ENCODE peak calls at places on chromosomes 5 and 9, in four cellular contexts. B, M, G and R are unnamed samples.
A peak's percentile ranks its signal among the peaks of the same experiment; 100 is the strongest.

GRCh38 chr5:84729326-84729725 is 344.6 kb upstream of the EDIL3 start:
- DNase-seq in G (no peak), B (peak; percentile 33), M (peak; percentile 59), R (peak; percentile 20)

GRCh38 chr5:5139358-5140050 is 626 bp upstream of the ADAMTS16 start:
- DNase-seq in M (no peak), G (no peak), B (no peak), R (no peak)

GRCh38 chr9:121206516-121207370 is 5.1 kb upstream of the RAB14 start:
- DNase-seq in B (no peak), M (no peak), G (no peak), R (peak; percentile 44)

GRCh38 chr5:107809201-107810034 is 138.7 kb upstream of the EFNA5 start:
- DNase-seq in G (no peak), M (no peak), B (peak; percentile 38), R (no peak)

GRCh38 chr5:115033861-115034260 is 135.8 kb downstream of the TRIM36 start:
- DNase-seq in B (no peak), M (no peak), G (peak; percentile 6), R (no peak)

GRCh38 chr9:81557957-81558791 is 131.2 kb downstream of the TLE1 start:
- DNase-seq in B (peak; percentile 99), G (no peak), M (peak; percentile 98), R (peak; percentile 84)

GRCh38 chr5:93058309-93058708 is 522.7 kb downstream of the NR2F1-AS1 start:
- DNase-seq in B (peak; percentile 97), G (no peak), M (peak; percentile 70), R (peak; percentile 65)

GRCh38 chr9:89010056-89010455 is 18.8 kb downstream of the S1PR3 start:
- DNase-seq in M (no peak), B (no peak), G (no peak), R (no peak)

GRCh38 chr9:114261987-114262386 is 60.9 kb upstream of the ORM1 start:
- DNase-seq in M (no peak), B (no peak), G (no peak), R (no peak)

GRCh38 chr5:174550026-174550425 is 174.4 kb upstream of the MSX2 start:
- DNase-seq in B (no peak), G (no peak), M (no peak), R (no peak)

GRCh38 chr5:199821-200645 is 8.7 kb downstream of the LRRC14B start:
- DNase-seq in M (no peak), G (no peak), B (no peak), R (no peak)

GRCh38 chr9:14340994-14341393 is 27.1 kb upstream of the NFIB start:
- DNase-seq in G (no peak), B (no peak), M (no peak), R (no peak)

GRCh38 chr9:88660611-88661010 is 125.6 kb downstream of the NXNL2 start:
- DNase-seq in B (peak; percentile 52), M (peak; percentile 53), G (no peak), R (peak; percentile 62)

GRCh38 chr9:133107245-133107722 is 13.8 kb downstream of the RALGDS start:
- DNase-seq in B (no peak), G (no peak), M (no peak), R (no peak)

GRCh38 chr5:66826263-66826662 is 230.1 kb downstream of the MAST4 start:
- DNase-seq in B (no peak), M (no peak), G (no peak), R (no peak)

GRCh38 chr5:115459844-115460243 is 84.7 kb downstream of the FEM1C start:
- DNase-seq in M (peak; percentile 76), G (no peak), B (peak; percentile 60), R (no peak)

GRCh38 chr5:34621280-34622045 is 34.7 kb upstream of the RAI14 start:
- DNase-seq in B (no peak), M (peak; percentile 68), G (no peak), R (peak; percentile 44)

GRCh38 chr9:129888085-129888808 is 53.0 kb downstream of the USP20 start:
- DNase-seq in B (no peak), G (peak; percentile 95), M (no peak), R (no peak)

GRCh38 chr5:97618721-97619120 is 435.7 kb upstream of the RIOK2 start:
- DNase-seq in M (no peak), G (no peak), B (no peak), R (no peak)

GRCh38 chr9:131017067-131017466 is 8.1 kb downstream of the LAMC3 start:
- DNase-seq in M (no peak), G (no peak), B (no peak), R (no peak)

GRCh38 chr5:6820851-6821479 is 107.7 kb downstream of the TENT4A start:
- DNase-seq in M (peak; percentile 2), B (peak; percentile 4), G (no peak), R (peak; percentile 16)

GRCh38 chr5:13662646-13663045 is 281.8 kb downstream of the DNAH5 start:
- DNase-seq in M (peak; percentile 10), B (no peak), G (no peak), R (peak; percentile 0)

GRCh38 chr9:134010774-134011173 is 14.5 kb upstream of the BRD3OS start:
- DNase-seq in G (no peak), B (no peak), M (no peak), R (no peak)

GRCh38 chr9:109789582-109790360 is 9.8 kb downstream of the PALM2AKAP2 start:
- DNase-seq in G (no peak), M (no peak), B (no peak), R (no peak)

GRCh38 chr9:19138084-19138483 is 10.8 kb upstream of the PLIN2 start:
- DNase-seq in M (no peak), B (no peak), G (no peak), R (no peak)

GRCh38 chr9:137299938-137300337 is 2.1 kb downstream of the NRARP start:
- DNase-seq in B (no peak), G (no peak), M (no peak), R (peak; percentile 44)

GRCh38 chr5:1523793-1524480 is at the start of gene LPCAT1:
- DNase-seq in M (peak; percentile 63), B (peak; percentile 63), G (peak; percentile 86), R (peak; percentile 72)

GRCh38 chr9:32738501-32739172 is 44.7 kb upstream of the TMEM215 start:
- DNase-seq in M (no peak), G (no peak), B (no peak), R (no peak)

GRCh38 chr9:136615631-136616306 is 46.9 kb upstream of the EGFL7 start:
- DNase-seq in B (no peak), G (no peak), M (no peak), R (no peak)

GRCh38 chr5:139795074-139796001 is at the start of gene PSD2:
- DNase-seq in M (no peak), G (no peak), B (no peak), R (no peak)

GRCh38 chr5:53423724-53424123 is 56.7 kb upstream of the FST start:
- DNase-seq in M (peak; percentile 75), G (no peak), B (peak; percentile 45), R (no peak)

DNA sequence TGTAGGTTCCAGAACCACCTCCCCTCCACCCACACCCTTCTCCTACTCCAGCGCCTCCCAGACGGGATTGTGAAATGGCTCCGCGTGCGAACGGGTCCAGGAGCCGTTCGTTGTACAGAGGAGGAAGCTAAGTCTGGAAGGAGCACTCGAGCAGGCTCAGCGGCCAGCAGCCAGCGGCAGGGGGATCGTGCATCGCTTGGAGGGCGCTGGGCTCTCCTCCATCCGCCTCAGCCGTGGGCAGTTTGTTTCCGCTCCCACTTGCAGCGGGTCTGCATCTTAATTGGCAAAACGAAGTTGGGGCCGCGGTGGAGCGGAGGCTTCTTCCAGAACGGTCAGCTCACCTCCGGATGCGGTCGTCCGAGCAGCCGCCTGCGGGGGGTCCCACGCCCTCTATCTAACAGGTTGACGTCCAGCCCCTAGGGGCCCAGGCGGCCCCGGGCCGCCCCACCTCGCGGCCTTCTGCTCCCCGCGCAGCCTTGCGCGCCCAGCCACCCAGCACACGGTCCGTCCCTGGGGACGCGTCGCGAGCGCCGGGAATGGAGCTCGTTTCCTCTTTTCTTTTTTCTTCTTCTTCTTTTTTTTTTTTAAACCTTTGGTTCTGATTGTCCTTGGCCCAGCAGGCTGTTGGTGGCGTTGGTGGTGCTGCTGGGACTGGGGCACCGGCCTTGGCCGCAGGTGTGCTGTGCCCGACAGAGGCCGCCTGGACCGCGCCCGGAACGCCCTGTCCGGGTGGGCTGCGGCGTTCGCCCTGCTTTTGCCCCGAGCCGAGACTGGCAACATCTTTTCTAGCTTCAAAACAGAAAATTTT is 3.9 kb upstream of the BARX1 start:
- DNase-seq in M (peak; percentile 32), G (no peak), B (peak; percentile 34), R (peak; percentile 48)
- H3K4me3 ChIP-seq in M (no peak overlapping the region), G (peak overlapping the region; percentile 11), B (no peak overlapping the region), R (no peak overlapping the region)

DNA sequence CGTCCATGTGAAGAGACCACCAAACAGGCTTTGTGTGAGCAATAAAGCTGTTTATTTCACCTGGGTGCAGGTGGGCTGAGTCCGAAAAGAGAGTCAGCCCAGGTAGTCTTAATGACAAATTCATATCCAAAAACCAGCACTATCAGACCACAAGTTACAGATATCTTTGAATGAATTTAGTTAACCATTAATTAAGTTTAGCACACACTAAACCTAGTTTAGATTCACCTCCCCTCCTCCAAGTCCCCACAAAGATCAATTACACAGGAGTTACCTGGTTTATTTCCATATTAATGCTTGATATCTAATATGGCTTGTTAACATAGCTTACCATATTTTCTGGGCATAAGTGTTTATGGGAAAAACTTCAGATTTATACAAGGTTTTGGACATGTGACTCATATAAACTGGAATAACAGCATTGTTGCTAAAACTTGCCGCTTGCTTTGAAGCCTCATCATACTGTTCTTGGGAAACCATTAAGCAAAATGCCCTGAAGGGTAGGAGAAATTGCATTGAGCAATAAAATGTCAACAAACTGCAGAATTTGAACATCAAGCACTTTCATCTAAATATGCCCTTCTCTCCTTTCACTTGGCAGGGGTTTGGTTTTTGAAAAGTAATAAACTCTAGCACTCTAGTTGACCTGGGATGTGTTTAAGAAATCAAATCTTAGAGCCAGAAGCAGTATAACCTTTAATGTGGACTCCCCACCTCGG is 166.9 kb downstream of the SNCAIP start:
- DNase-seq in M (no peak), B (peak; percentile 81), G (no peak), R (peak; percentile 22)
- TF ChIP-seq CTCF in M (no peak), B (no peak), G (no peak), R (no peak)

GRCh38 chr5:17219431-17219830 is 2.0 kb downstream of the BASP1 start:
- DNase-seq in M (no peak), G (no peak), B (no peak), R (no peak)
- H3K4me3 ChIP-seq in M (peak overlapping the region; percentile 97), G (peak overlapping the region; percentile 65), B (peak overlapping the region; percentile 96), R (peak overlapping the region; percentile 95)

GRCh38 chr5:58459276-58459859 is 518 bp downstream of the PLK2 start:
- DNase-seq in B (peak; percentile 40), M (peak; percentile 65), G (no peak), R (peak; percentile 64)

GRCh38 chr5:58462623-58463230 is 2.8 kb upstream of the PLK2 start:
- DNase-seq in B (peak; percentile 80), G (peak; percentile 18), M (peak; percentile 85), R (peak; percentile 86)

GRCh38 chr5:58459860-58460726 is at the start of gene PLK2:
- DNase-seq in M (peak; percentile 97), B (peak; percentile 95), G (peak; percentile 82), R (peak; percentile 97)

GRCh38 chr5:58462154-58462553 is 2.3 kb upstream of the PLK2 start:
- DNase-seq in M (peak; percentile 25), G (no peak), B (peak; percentile 45), R (peak; percentile 48)

DNA sequence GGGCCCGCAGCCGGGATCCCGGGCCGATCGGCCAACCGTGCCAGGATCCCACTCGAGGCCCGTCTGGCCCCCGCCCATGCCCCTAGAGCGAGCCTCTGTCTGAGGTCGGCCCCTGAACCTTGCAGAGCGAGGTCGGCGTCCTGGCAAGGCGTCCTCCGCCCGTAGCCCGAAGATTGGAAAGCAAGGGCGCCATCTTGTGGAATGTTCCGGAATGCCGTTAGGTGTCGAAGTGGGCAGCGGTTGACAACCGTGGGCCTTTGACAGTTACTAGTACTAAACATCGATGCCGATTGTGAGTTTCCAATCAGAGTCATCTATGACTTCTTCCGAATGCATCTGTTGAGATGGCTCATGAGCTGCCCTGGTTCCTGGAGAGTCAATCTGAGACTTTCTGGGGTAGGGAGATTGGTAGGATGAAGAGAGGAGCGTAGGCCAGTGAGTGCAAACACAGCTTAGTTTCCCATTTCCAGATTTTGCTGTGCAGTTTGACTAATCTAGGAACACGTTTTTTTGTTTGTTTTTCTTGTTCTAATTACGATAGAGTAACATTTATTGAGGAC is 921 bp upstream of the PLK2 start:
- DNase-seq in G (peak; percentile 72), B (peak; percentile 86), M (peak; percentile 90), R (peak; percentile 92)
- TF ChIP-seq CTCF in G (peak; percentile 74), B (peak; percentile 70), M (peak; percentile 79), R (peak; percentile 78)